ENCODE peak calls at places on chromosomes 12 and 14, in six cellular contexts. J is left cardiac atrium; X is naive thymus-derived CD8-positive, alpha-beta T cell; V is stimulated activated CD8-positive, alpha-beta memory T cell treated with anti-CD3 and anti-CD28 coated beads, Interleukin-7, amount 100 ng/mL, for 1 hour; M is activated CD8-positive, alpha-beta memory T cell treated with anti-CD3 and anti-CD28 coated beads for 4 hours; C is nephron progenitor cell. W is an unnamed sample.

GRCh38 chr12:66405395-66405794 is 103.1 kb downstream of the HELB start:
- DNase-seq in J (no peak), X (no peak), V (no peak), M (no peak), C (no peak), W (no peak)

GRCh38 chr14:64968167-64968566 is 4.0 kb downstream of the RAB15 start:
- DNase-seq in J (no peak), X (no peak), V (no peak), M (no peak), C (no peak), W (no peak)

GRCh38 chr12:6294533-6295186 is 15.8 kb upstream of the PLEKHG6 start:
- DNase-seq in J (no peak), X (no peak), V (no peak), M (no peak), C (no peak), W (no peak)

GRCh38 chr14:61640158-61640833 is 55.0 kb upstream of the HIF1A start:
- DNase-seq in J (no peak), X (no peak), V (no peak), M (no peak), C (no peak), W (peak)

GRCh38 chr12:76450690-76451089 is 102.5 kb upstream of the BBS10 start:
- DNase-seq in J (no peak), X (no peak), V (no peak), M (no peak), C (no peak), W (peak)

GRCh38 chr12:88958153-88958552 is 377.9 kb upstream of the KITLG start:
- DNase-seq in J (no peak), X (no peak), V (no peak), M (no peak), C (no peak), W (no peak)

GRCh38 chr12:64992641-64993040 is 128.5 kb downstream of the WIF1 start:
- DNase-seq in J (no peak), X (no peak), V (no peak), M (no peak), C (no peak), W (no peak)

GRCh38 chr12:34402899-34403705 is 380.8 kb downstream of the ALG10 start:
- DNase-seq in J (peak), X (peak), V (no peak), M (no peak), C (no peak), W (no peak)

GRCh38 chr14:105364100-105364708 is 34.1 kb upstream of the TEX22 start:
- DNase-seq in J (no peak), X (peak), V (peak), M (no peak), C (no peak), W (no peak)

GRCh38 chr12:124403273-124403672 is 108.4 kb downstream of the RFLNA start:
- DNase-seq in J (peak), X (no peak), V (no peak), M (no peak), C (no peak), W (no peak)

GRCh38 chr14:92352158-92352985 is 29.4 kb downstream of the SLC24A4 start:
- DNase-seq in J (no peak), X (no peak), V (no peak), M (no peak), C (no peak), W (peak)

GRCh38 chr12:122489038-122489437 is 11.7 kb downstream of the ZCCHC8 start:
- DNase-seq in J (no peak), X (no peak), V (no peak), M (no peak), C (no peak), W (no peak)

GRCh38 chr14:58805605-58806358 is 168.0 kb downstream of the DACT1 start:
- DNase-seq in J (no peak), X (no peak), V (no peak), M (no peak), C (no peak), W (peak)

GRCh38 chr14:94227029-94227428 is 52.9 kb downstream of the PPP4R4 start:
- DNase-seq in J (no peak), X (no peak), V (no peak), M (no peak), C (no peak), W (no peak)

GRCh38 chr12:116955382-116956021 is 44.8 kb downstream of the FBXW8 start:
- DNase-seq in J (no peak), X (no peak), V (no peak), M (no peak), C (no peak), W (peak)

GRCh38 chr12:112537710-112538396 is 119.1 kb downstream of the PTPN11 start:
- DNase-seq in J (no peak), X (no peak), V (no peak), M (no peak), C (peak), W (peak)

GRCh38 chr12:98572010-98572409 is 21.5 kb upstream of the SLC25A3 start:
- DNase-seq in J (no peak), X (no peak), V (no peak), M (no peak), C (no peak), W (peak)

GRCh38 chr12:22631863-22632463 is 7.0 kb downstream of the ETNK1 start:
- DNase-seq in J (no peak), X (no peak), V (no peak), M (no peak), C (no peak), W (peak)

GRCh38 chr12:94621662-94622359 is 28.5 kb downstream of the TMCC3 start:
- DNase-seq in J (no peak), X (no peak), V (no peak), M (no peak), C (no peak), W (no peak)

GRCh38 chr14:58942516-58942915 is 246.0 kb upstream of the DAAM1 start:
- DNase-seq in J (no peak), X (no peak), V (no peak), M (no peak), C (no peak), W (peak)

GRCh38 chr12:82877963-82878362 is 191.3 kb downstream of the TMTC2 start:
- DNase-seq in J (no peak), X (no peak), V (no peak), M (no peak), C (no peak), W (no peak)

GRCh38 chr14:24051789-24052655 is at the start of gene CARMIL3:
- DNase-seq in J (peak), X (no peak), V (peak), M (no peak), C (peak), W (peak)

GRCh38 chr12:98399532-98399931 is 115.9 kb upstream of the TMPO start:
- DNase-seq in J (no peak), X (no peak), V (peak), M (peak), C (peak), W (peak)

GRCh38 chr12:75833268-75833667 is 198.3 kb downstream of the PHLDA1 start:
- DNase-seq in J (no peak), X (no peak), V (no peak), M (no peak), C (no peak), W (no peak)

GRCh38 chr12:1218369-1218768 is 227.3 kb downstream of the ERC1 start:
- DNase-seq in J (no peak), X (no peak), V (no peak), M (no peak), C (no peak), W (no peak)

GRCh38 chr12:82866227-82866803 is 179.6 kb downstream of the TMTC2 start:
- DNase-seq in J (no peak), X (no peak), V (no peak), M (no peak), C (no peak), W (no peak)

GRCh38 chr12:107179883-107180282 is 86.5 kb upstream of the CRY1 start:
- DNase-seq in J (no peak), X (no peak), V (no peak), M (no peak), C (no peak), W (no peak)

GRCh38 chr14:100669468-100669867 is 57.2 kb upstream of the DLK1 start:
- DNase-seq in J (no peak), X (no peak), V (no peak), M (no peak), C (no peak), W (peak)

GRCh38 chr12:57887631-57888406 is 41.3 kb upstream of the CTDSP2 start:
- DNase-seq in J (peak), X (no peak), V (no peak), M (no peak), C (no peak), W (peak)

GRCh38 chr14:55386037-55386798 is 25.4 kb downstream of the ATG14 start:
- DNase-seq in J (no peak), X (no peak), V (no peak), M (no peak), C (no peak), W (no peak)

GRCh38 chr14:78848234-78848820 is 678.2 kb downstream of the NRXN3 start:
- DNase-seq in J (peak), X (no peak), V (no peak), M (no peak), C (peak), W (peak)

GRCh38 chr12:68138480-68138879 is 21.1 kb downstream of the IFNG start:
- DNase-seq in J (no peak), X (no peak), V (no peak), M (no peak), C (no peak), W (no peak)

GRCh38 chr14:20434701-20435453 is 1.1 kb downstream of the KLHL33 start:
- DNase-seq in J (peak), X (no peak), V (no peak), M (no peak), C (no peak), W (peak)

GRCh38 chr12:65510584-65511050 is 232.1 kb downstream of the MSRB3 start:
- DNase-seq in J (peak), X (no peak), V (no peak), M (no peak), C (peak), W (peak)